ENCODE peak calls at places on chromosomes 4 and X, in four cellular contexts. N is sigmoid colon, J is hepatocyte, F is K562. E is an unnamed sample.

GRCh38 chr4:18022572-18023039 is 1.1 kb upstream of the LCORL start:
- DNase-seq in N (no peak), J (peak; percentile 11), F (no peak), E (no peak)

GRCh38 chr4:187000281-187000680 is 276.6 kb upstream of the FAT1 start:
- DNase-seq in N (no peak), J (no peak), F (no peak), E (no peak)

GRCh38 chrX:7574325-7574724 is 268.6 kb upstream of the VCX start:
- DNase-seq in N (no peak), J (peak; percentile 58), F (no peak), E (no peak)

GRCh38 chr4:61210186-61210939 is 10.2 kb downstream of the ADGRL3 start:
- DNase-seq in N (no peak), J (peak; percentile 8), F (no peak), E (no peak)

GRCh38 chr4:8538703-8539567 is 41.3 kb upstream of the GPR78 start:
- DNase-seq in N (no peak), J (no peak), F (no peak), E (no peak)

GRCh38 chr4:46648088-46648744 is 258.3 kb upstream of the GABRA2 start:
- DNase-seq in N (no peak), J (peak; percentile 68), F (peak; percentile 9), E (peak; percentile 13)

GRCh38 chr4:88514557-88515511 is 8.7 kb downstream of the PYURF start:
- DNase-seq in N (no peak), J (no peak), F (no peak), E (no peak)

GRCh38 chr4:95510145-95510544 is 38.6 kb downstream of the UNC5C start:
- DNase-seq in N (no peak), J (peak; percentile 45), F (peak; percentile 17), E (no peak)

GRCh38 chrX:96445531-96446065 is 239.0 kb upstream of the DIAPH2 start:
- DNase-seq in N (no peak), J (no peak), F (no peak), E (no peak)

GRCh38 chr4:170047774-170048354 is 21.7 kb upstream of the MFAP3L start:
- DNase-seq in N (no peak), J (peak; percentile 84), F (peak; percentile 23), E (peak; percentile 77)

GRCh38 chr4:8601556-8601955 is 9.0 kb downstream of the CPZ start:
- DNase-seq in N (no peak), J (no peak), F (no peak), E (no peak)

GRCh38 chrX:74450803-74451449 is 29.6 kb downstream of the SLC16A2 start:
- DNase-seq in N (no peak), J (peak; percentile 40), F (no peak), E (peak; percentile 32)

GRCh38 chr4:122716825-122717448 is 15.6 kb upstream of the BBS12 start:
- DNase-seq in N (peak; percentile 72), J (peak; percentile 75), F (peak; percentile 75), E (peak; percentile 88)

GRCh38 chr4:7428261-7429068 is 6.3 kb downstream of the PSAPL1 start:
- DNase-seq in N (peak; percentile 55), J (no peak), F (no peak), E (no peak)

GRCh38 chrX:134836497-134836968 is 154.3 kb upstream of the SMIM10 start:
- DNase-seq in N (no peak), J (no peak), F (peak; percentile 7), E (no peak)

GRCh38 chrX:2589186-2590020 is 88.6 kb upstream of the DHRSX start:
- DNase-seq in N (no peak), J (no peak), F (no peak), E (no peak)

GRCh38 chr4:156154978-156155377 is 201.3 kb upstream of the CTSO start:
- DNase-seq in N (no peak), J (no peak), F (no peak), E (no peak)
- TF ChIP-seq CTCF in N (no peak), J (no peak), F (no peak), E (no peak)

GRCh38 chr4:48139688-48140087 is 5.6 kb upstream of the TXK start:
- DNase-seq in N (no peak), J (no peak), F (no peak), E (peak; percentile 48)

GRCh38 chr4:48138511-48138910 is 4.5 kb upstream of the TXK start:
- DNase-seq in N (no peak), J (no peak), F (no peak), E (peak; percentile 21)

GRCh38 chr4:48137766-48138349 is 3.8 kb upstream of the TXK start:
- DNase-seq in N (no peak), J (no peak), F (no peak), E (peak; percentile 11)

GRCh38 chr4:48138936-48139335 is 4.9 kb upstream of the TXK start:
- DNase-seq in N (no peak), J (no peak), F (no peak), E (peak; percentile 76)

GRCh38 chr4:48141048-48141447 is 7.0 kb upstream of the TXK start:
- DNase-seq in N (no peak), J (peak; percentile 56), F (peak; percentile 27), E (no peak)
- TF ChIP-seq CTCF in N (peak; percentile 27), J (peak; percentile 76), F (peak; percentile 71), E (peak; percentile 84)

GRCh38 chr4:168631241-168632151 is 134.6 kb downstream of the PALLD start:
- DNase-seq in N (peak; percentile 86), J (peak; percentile 89), F (no peak), E (peak; percentile 23)
- TF ChIP-seq CTCF in N (peak; percentile 66), J (peak; percentile 37), F (no peak), E (no peak)

DNA sequence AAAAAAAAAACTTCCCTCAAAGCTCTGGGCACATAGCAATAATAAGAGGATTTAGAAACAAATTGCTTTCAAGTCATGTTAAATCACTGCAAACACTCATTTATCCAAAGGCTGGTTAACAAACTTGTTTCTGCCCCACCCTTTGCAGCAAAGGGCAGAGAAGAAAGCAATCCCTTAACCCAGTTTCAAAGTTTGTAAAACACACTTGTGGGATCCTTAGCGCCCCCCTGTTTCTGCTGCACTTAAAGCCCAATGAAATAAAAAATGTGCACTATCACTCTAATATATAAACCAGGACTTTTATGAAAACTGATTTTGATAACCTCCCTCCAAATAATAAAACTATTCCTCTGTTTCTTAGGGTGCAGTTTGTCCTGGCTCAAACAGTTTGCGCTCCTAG is 3.3 kb upstream of the PCDH10 start:
- DNase-seq in N (no peak), J (no peak), F (no peak), E (no peak)
- TF ChIP-seq CTCF in N (no peak), J (no peak), F (no peak), E (no peak)